ENCODE peak calls at places on chromosome 3, in six cellular contexts. A is K562, Q is transverse colon, H is upper lobe of left lung, S is ovary, P is tibial nerve. D is an unnamed sample. For H3K4me1 and H3K36me3, the result is how much of the 10 kb centered on the place peaks cover.

GRCh38 chr3:73073091-73073707 is 11.7 kb downstream of the EBLN2 start:
- DNase-seq in A (peak), Q (no peak), H (no peak), S (no peak), P (no peak), D (no peak)

GRCh38 chr3:161401389-161401788 is 30.1 kb upstream of the SPTSSB start:
- DNase-seq in A (no peak), Q (no peak), H (no peak), S (no peak), P (no peak), D (no peak)

GRCh38 chr3:42802876-42803799 is 1.2 kb downstream of the HIGD1A start:
- DNase-seq in A (peak), Q (no peak), H (no peak), S (no peak), P (no peak), D (no peak)

GRCh38 chr3:98733055-98733777 is 29.9 kb upstream of the ST3GAL6 start:
- DNase-seq in A (no peak), Q (peak), H (peak), S (no peak), P (peak), D (peak)

GRCh38 chr3:14413381-14414071 is 11.1 kb downstream of the SLC6A6 start:
- DNase-seq in A (peak), Q (no peak), H (no peak), S (no peak), P (no peak), D (no peak)

GRCh38 chr3:119310052-119310451 is 15.9 kb downstream of the ARHGAP31 start:
- DNase-seq in A (no peak), Q (no peak), H (no peak), S (no peak), P (peak), D (no peak)

GRCh38 chr3:126390751-126391150 is 4.0 kb upstream of the CFAP100 start:
- DNase-seq in A (no peak), Q (no peak), H (no peak), S (no peak), P (no peak), D (peak)

GRCh38 chr3:159978353-159978752 is 10.3 kb upstream of the IL12A start:
- DNase-seq in A (no peak), Q (peak), H (no peak), S (no peak), P (no peak), D (no peak)

GRCh38 chr3:33003308-33003707 is 51.9 kb downstream of the CCR4 start:
- DNase-seq in A (no peak), Q (no peak), H (no peak), S (no peak), P (no peak), D (no peak)

GRCh38 chr3:85170646-85171045 is 211.9 kb downstream of the CADM2 start:
- DNase-seq in A (no peak), Q (no peak), H (no peak), S (no peak), P (no peak), D (no peak)

GRCh38 chr3:117145677-117146076 is 436.1 kb downstream of the TUSC7 start:
- DNase-seq in A (no peak), Q (no peak), H (no peak), S (no peak), P (no peak), D (no peak)

GRCh38 chr3:198070871-198071270 is 110.9 kb downstream of the LMLN start:
- DNase-seq in A (no peak), Q (no peak), H (no peak), S (no peak), P (no peak), D (no peak)

GRCh38 chr3:119647843-119648575 is 12.4 kb downstream of the POPDC2 start:
- DNase-seq in A (no peak), Q (no peak), H (no peak), S (no peak), P (no peak), D (no peak)

GRCh38 chr3:39990532-39990931 is 181.1 kb downstream of the MYRIP start:
- DNase-seq in A (peak), Q (peak), H (no peak), S (no peak), P (peak), D (no peak)

GRCh38 chr3:146250449-146251382 is at the start of gene PLSCR4:
- DNase-seq in A (peak), Q (peak), H (peak), S (peak), P (peak), D (peak)

GRCh38 chr3:177569823-177570657 is 372.8 kb upstream of the TBL1XR1 start:
- DNase-seq in A (no peak), Q (no peak), H (no peak), S (no peak), P (no peak), D (no peak)

GRCh38 chr3:117184574-117184973 is 475.0 kb downstream of the TUSC7 start:
- DNase-seq in A (no peak), Q (no peak), H (no peak), S (no peak), P (no peak), D (no peak)

GRCh38 chr3:30659270-30660127 is 53.1 kb downstream of the TGFBR2 start:
- DNase-seq in A (no peak), Q (no peak), H (no peak), S (no peak), P (no peak), D (no peak)

GRCh38 chr3:47444103-47444502 is 31.6 kb downstream of the SCAP start:
- DNase-seq in A (no peak), Q (no peak), H (no peak), S (no peak), P (no peak), D (peak)

GRCh38 chr3:112685435-112685834 is 44.5 kb upstream of the CCDC80 start:
- DNase-seq in A (no peak), Q (no peak), H (no peak), S (no peak), P (no peak), D (no peak)

GRCh38 chr3:177111541-177111949 is 85.7 kb downstream of the TBL1XR1 start:
- DNase-seq in A (no peak), Q (no peak), H (no peak), S (no peak), P (no peak), D (no peak)

GRCh38 chr3:144142151-144142855 is 170.7 kb downstream of the DIPK2A start:
- DNase-seq in A (no peak), Q (no peak), H (no peak), S (no peak), P (no peak), D (no peak)

GRCh38 chr3:14248477-14248848 is 69.8 kb downstream of the LSM3 start:
- DNase-seq in A (no peak), Q (no peak), H (no peak), S (no peak), P (no peak), D (no peak)

GRCh38 chr3:33664195-33664594 is 53.9 kb downstream of the CLASP2 start:
- DNase-seq in A (peak), Q (no peak), H (no peak), S (no peak), P (no peak), D (no peak)

GRCh38 chr3:186427627-186428026 is 65.6 kb upstream of the DGKG start:
- DNase-seq in A (peak), Q (no peak), H (no peak), S (no peak), P (no peak), D (no peak)

GRCh38 chr3:194139085-194139976 is 3.4 kb downstream of the HES1 start:
- DNase-seq in A (peak), Q (no peak), H (peak), S (peak), P (no peak), D (no peak)

GRCh38 chr3:64291956-64292355 is 66.7 kb upstream of the PRICKLE2 start:
- DNase-seq in A (no peak), Q (no peak), H (no peak), S (no peak), P (peak), D (no peak)

GRCh38 chr3:187516446-187516845 is 148.3 kb downstream of the RTP4 start:
- DNase-seq in A (no peak), Q (no peak), H (no peak), S (no peak), P (no peak), D (no peak)

GRCh38 chr3:129608936-129609590 is 2.6 kb upstream of the PLXND1 start:
- DNase-seq in A (no peak), Q (no peak), H (no peak), S (no peak), P (no peak), D (no peak)
- H3K4me1 ChIP-seq in A (half or more), Q (under half), H (half or more), S (under half), P (half or more), D (half or more)

GRCh38 chr3:167711439-167711838 is 23.3 kb downstream of the PDCD10 start:
- DNase-seq in A (no peak), Q (no peak), H (no peak), S (no peak), P (no peak), D (no peak)
- H3K36me3 ChIP-seq in A (half or more), Q (under half), H (under half), S (under half), P (under half), D (under half)

GRCh38 chr3:19543212-19543841 is 390.7 kb downstream of the EFHB start:
- DNase-seq in A (no peak), Q (no peak), H (no peak), S (no peak), P (no peak), D (no peak)

DNA sequence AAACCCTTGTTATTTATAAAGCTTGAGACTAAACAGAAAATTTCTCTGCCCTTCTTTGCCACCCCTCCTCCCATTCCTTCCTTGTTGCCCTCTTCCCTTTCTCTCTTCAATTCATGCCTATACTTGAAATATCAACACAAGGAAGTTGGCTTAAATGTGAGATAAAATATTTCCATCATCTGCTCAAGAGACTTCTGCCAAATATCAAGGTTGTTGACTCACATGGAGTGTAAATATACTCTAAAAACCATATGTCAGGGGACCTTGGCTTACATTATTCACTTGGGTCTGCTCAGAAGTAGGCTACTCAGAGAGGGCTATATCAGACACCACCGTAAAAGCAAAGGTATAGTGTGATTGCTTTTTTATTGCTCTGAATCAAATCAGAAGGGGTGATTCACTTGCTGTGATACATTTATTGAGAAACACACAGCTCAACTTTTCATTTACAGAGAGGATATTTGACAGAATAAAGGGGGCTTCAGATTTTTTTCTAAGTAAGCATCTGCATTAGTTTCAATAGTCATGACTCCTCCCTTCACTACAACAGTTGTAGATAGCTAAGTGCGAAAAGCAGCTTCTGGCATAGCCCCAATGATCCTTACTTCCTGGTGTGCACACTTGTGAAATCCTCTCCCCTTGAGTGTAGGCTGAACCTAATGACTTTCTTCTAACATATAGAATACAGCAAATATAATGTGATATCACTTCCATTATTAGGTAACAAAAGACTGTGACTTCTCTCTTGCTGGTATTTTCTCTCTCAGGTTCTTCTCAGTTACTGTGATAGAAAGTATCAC is 386.2 kb downstream of the EFHB start:
- DNase-seq in A (no peak), Q (no peak), H (no peak), S (no peak), P (no peak), D (no peak)
- TF ChIP-seq EP300 in A (no peak), Q (no peak), H (no peak), S (no peak), P (no peak), D (no peak)

GRCh38 chr3:21954709-21955108 is 203.7 kb upstream of the ZNF385D start:
- DNase-seq in A (no peak), Q (no peak), H (no peak), S (no peak), P (no peak), D (no peak)
- H3K4me1 ChIP-seq in A (under half), Q (under half), H (under half), S (under half), P (under half), D (under half)

GRCh38 chr3:12318758-12319621 is 30.1 kb downstream of the PPARG start:
- DNase-seq in A (no peak), Q (no peak), H (no peak), S (no peak), P (no peak), D (no peak)
- H3K36me3 ChIP-seq in A (under half), Q (under half), H (under half), S (under half), P (under half), D (under half)